ENCODE peak calls at places on chromosomes 16 and 17, in nine cellular contexts. One of them, this sample, is unnamed.

GRCh38 chr17:35804658-35805192 is 4.6 kb upstream of the TAF15 start:
- DNase-seq in esophagus squamous epithelium: no peak
- DNase-seq in Panc1: peak
- DNase-seq in breast epithelium: no peak
- DNase-seq in PC-3: peak
- DNase-seq in MM.1S: peak
- DNase-seq in upper lobe of right lung: no peak
- DNase-seq in cardiac muscle cell: peak
- DNase-seq in colonic mucosa: peak
- DNase-seq in this sample: peak

GRCh38 chr16:82260212-82260795 is 90.3 kb upstream of the MPHOSPH6 start:
- DNase-seq in esophagus squamous epithelium: no peak
- DNase-seq in Panc1: no peak
- DNase-seq in breast epithelium: no peak
- DNase-seq in PC-3: no peak
- DNase-seq in MM.1S: no peak
- DNase-seq in upper lobe of right lung: no peak
- DNase-seq in cardiac muscle cell: peak
- DNase-seq in colonic mucosa: no peak
- DNase-seq in this sample: no peak

GRCh38 chr17:33873218-33873617 is 381.9 kb upstream of the CCL2 start:
- DNase-seq in esophagus squamous epithelium: no peak
- DNase-seq in Panc1: no peak
- DNase-seq in breast epithelium: no peak
- DNase-seq in PC-3: no peak
- DNase-seq in MM.1S: no peak
- DNase-seq in upper lobe of right lung: no peak
- DNase-seq in cardiac muscle cell: no peak
- DNase-seq in colonic mucosa: no peak
- DNase-seq in this sample: no peak

GRCh38 chr16:78543066-78543465 is 443.6 kb downstream of the WWOX start:
- DNase-seq in esophagus squamous epithelium: no peak
- DNase-seq in Panc1: no peak
- DNase-seq in breast epithelium: no peak
- DNase-seq in PC-3: no peak
- DNase-seq in MM.1S: no peak
- DNase-seq in upper lobe of right lung: no peak
- DNase-seq in cardiac muscle cell: no peak
- DNase-seq in colonic mucosa: no peak
- DNase-seq in this sample: no peak

GRCh38 chr16:69859105-69859969 is 91.8 kb upstream of the CLEC18A start:
- DNase-seq in esophagus squamous epithelium: no peak
- DNase-seq in Panc1: no peak
- DNase-seq in breast epithelium: no peak
- DNase-seq in PC-3: peak
- DNase-seq in MM.1S: no peak
- DNase-seq in upper lobe of right lung: no peak
- DNase-seq in cardiac muscle cell: no peak
- DNase-seq in colonic mucosa: peak
- DNase-seq in this sample: no peak

GRCh38 chr17:77735341-77736206 is 222.9 kb upstream of the TNRC6C start:
- DNase-seq in esophagus squamous epithelium: no peak
- DNase-seq in Panc1: no peak
- DNase-seq in breast epithelium: peak
- DNase-seq in PC-3: no peak
- DNase-seq in MM.1S: no peak
- DNase-seq in upper lobe of right lung: peak
- DNase-seq in cardiac muscle cell: peak
- DNase-seq in colonic mucosa: peak
- DNase-seq in this sample: no peak

GRCh38 chr16:80527297-80527696 is 13.5 kb upstream of the DYNLRB2 start:
- DNase-seq in esophagus squamous epithelium: no peak
- DNase-seq in Panc1: no peak
- DNase-seq in breast epithelium: no peak
- DNase-seq in PC-3: peak
- DNase-seq in MM.1S: peak
- DNase-seq in upper lobe of right lung: no peak
- DNase-seq in cardiac muscle cell: peak
- DNase-seq in colonic mucosa: peak
- DNase-seq in this sample: peak

GRCh38 chr17:38579934-38580333 is 25.8 kb downstream of the SRCIN1 start:
- DNase-seq in esophagus squamous epithelium: no peak
- DNase-seq in Panc1: no peak
- DNase-seq in breast epithelium: no peak
- DNase-seq in PC-3: peak
- DNase-seq in MM.1S: peak
- DNase-seq in upper lobe of right lung: no peak
- DNase-seq in cardiac muscle cell: peak
- DNase-seq in colonic mucosa: no peak
- DNase-seq in this sample: no peak

GRCh38 chr16:70685938-70686375 is at the start of gene MTSS2:
- DNase-seq in esophagus squamous epithelium: no peak
- DNase-seq in Panc1: no peak
- DNase-seq in breast epithelium: peak
- DNase-seq in PC-3: peak
- DNase-seq in MM.1S: peak
- DNase-seq in upper lobe of right lung: peak
- DNase-seq in cardiac muscle cell: peak
- DNase-seq in colonic mucosa: peak
- DNase-seq in this sample: no peak

GRCh38 chr16:23323224-23324030 is 21.3 kb downstream of the SCNN1B start:
- DNase-seq in esophagus squamous epithelium: no peak
- DNase-seq in Panc1: no peak
- DNase-seq in breast epithelium: no peak
- DNase-seq in PC-3: no peak
- DNase-seq in MM.1S: peak
- DNase-seq in upper lobe of right lung: no peak
- DNase-seq in cardiac muscle cell: no peak
- DNase-seq in colonic mucosa: no peak
- DNase-seq in this sample: no peak

GRCh38 chr16:88903267-88903666 is 36.8 kb upstream of the PABPN1L start:
- DNase-seq in esophagus squamous epithelium: no peak
- DNase-seq in Panc1: no peak
- DNase-seq in breast epithelium: no peak
- DNase-seq in PC-3: no peak
- DNase-seq in MM.1S: no peak
- DNase-seq in upper lobe of right lung: no peak
- DNase-seq in cardiac muscle cell: no peak
- DNase-seq in colonic mucosa: no peak
- DNase-seq in this sample: no peak

GRCh38 chr16:88561485-88562369 is 8.5 kb upstream of the ZC3H18 start:
- DNase-seq in esophagus squamous epithelium: no peak
- DNase-seq in Panc1: no peak
- DNase-seq in breast epithelium: peak
- DNase-seq in PC-3: peak
- DNase-seq in MM.1S: peak
- DNase-seq in upper lobe of right lung: no peak
- DNase-seq in cardiac muscle cell: peak
- DNase-seq in colonic mucosa: peak
- DNase-seq in this sample: no peak

DNA sequence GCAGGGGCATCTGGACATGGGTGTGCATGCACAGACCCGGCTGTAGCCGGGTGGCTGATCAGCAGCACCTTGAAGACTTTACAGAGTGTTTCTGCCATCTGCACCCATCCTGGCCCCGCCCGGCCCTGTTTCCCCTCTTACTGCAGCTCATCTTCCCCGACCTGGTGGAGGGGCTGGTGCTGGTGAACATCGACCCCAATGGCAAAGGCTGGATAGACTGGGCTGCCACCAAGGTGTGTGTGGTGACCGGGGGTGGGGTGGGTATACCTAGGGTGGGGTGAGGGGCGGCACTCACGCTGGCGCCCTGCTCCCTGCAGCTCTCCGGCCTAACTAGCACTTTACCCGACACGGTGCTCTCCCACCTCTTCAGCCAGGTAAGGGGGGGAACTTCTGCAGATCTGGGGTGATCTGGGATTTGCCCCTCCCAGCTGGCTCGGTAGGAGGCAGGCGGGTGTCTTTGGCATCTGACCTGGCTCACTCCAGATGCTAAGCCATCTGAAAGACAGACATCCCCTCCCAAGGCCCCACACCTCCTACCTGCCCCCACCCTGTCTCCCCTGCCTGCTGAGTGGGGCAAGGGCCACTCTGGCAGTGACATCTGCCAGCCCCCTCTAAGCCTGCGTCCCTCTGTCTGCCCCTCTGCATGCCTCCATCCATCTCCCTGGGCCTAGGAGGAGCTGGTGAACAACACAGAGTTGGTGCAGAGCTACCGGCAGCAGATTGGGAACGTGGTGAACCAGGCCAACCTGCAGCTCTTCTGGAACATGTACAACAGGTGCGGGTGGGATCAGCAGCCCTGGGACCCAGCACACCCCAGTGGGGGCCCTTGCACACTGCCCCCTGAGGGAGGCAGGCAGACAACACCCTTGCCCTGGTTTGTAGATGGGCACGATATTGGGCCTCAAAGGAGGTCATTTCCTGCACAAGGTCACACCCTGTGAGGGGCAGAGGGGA is 6.6 kb downstream of the NDRG4 start:
- DNase-seq in esophagus squamous epithelium: no peak
- DNase-seq in Panc1: no peak
- DNase-seq in breast epithelium: no peak
- DNase-seq in PC-3: no peak
- DNase-seq in MM.1S: no peak
- DNase-seq in upper lobe of right lung: no peak
- DNase-seq in cardiac muscle cell: no peak
- DNase-seq in colonic mucosa: no peak
- DNase-seq in this sample: no peak
- TF ChIP-seq CTCF in esophagus squamous epithelium: no peak
- TF ChIP-seq CTCF in Panc1: no peak
- TF ChIP-seq CTCF in breast epithelium: no peak
- TF ChIP-seq CTCF in PC-3: no peak
- TF ChIP-seq CTCF in MM.1S: no peak
- TF ChIP-seq CTCF in upper lobe of right lung: no peak
- TF ChIP-seq CTCF in cardiac muscle cell: no peak
- TF ChIP-seq CTCF in colonic mucosa: no peak
- TF ChIP-seq CTCF in this sample: no peak

GRCh38 chr17:82865996-82866395 is 26.2 kb upstream of the ZNF750 start:
- DNase-seq in esophagus squamous epithelium: no peak
- DNase-seq in Panc1: no peak
- DNase-seq in breast epithelium: no peak
- DNase-seq in PC-3: no peak
- DNase-seq in MM.1S: no peak
- DNase-seq in upper lobe of right lung: no peak
- DNase-seq in cardiac muscle cell: no peak
- DNase-seq in colonic mucosa: no peak
- DNase-seq in this sample: no peak

GRCh38 chr17:82863941-82864720 is 24.3 kb upstream of the ZNF750 start:
- DNase-seq in esophagus squamous epithelium: no peak
- DNase-seq in Panc1: no peak
- DNase-seq in breast epithelium: peak
- DNase-seq in PC-3: peak
- DNase-seq in MM.1S: peak
- DNase-seq in upper lobe of right lung: no peak
- DNase-seq in cardiac muscle cell: peak
- DNase-seq in colonic mucosa: no peak
- DNase-seq in this sample: peak

GRCh38 chr17:82864721-82865240 is 25.0 kb upstream of the ZNF750 start:
- DNase-seq in esophagus squamous epithelium: no peak
- DNase-seq in Panc1: no peak
- DNase-seq in breast epithelium: no peak
- DNase-seq in PC-3: no peak
- DNase-seq in MM.1S: no peak
- DNase-seq in upper lobe of right lung: no peak
- DNase-seq in cardiac muscle cell: no peak
- DNase-seq in colonic mucosa: no peak
- DNase-seq in this sample: no peak

GRCh38 chr17:82866521-82867214 is 26.8 kb upstream of the ZNF750 start:
- DNase-seq in esophagus squamous epithelium: no peak
- DNase-seq in Panc1: no peak
- DNase-seq in breast epithelium: no peak
- DNase-seq in PC-3: no peak
- DNase-seq in MM.1S: no peak
- DNase-seq in upper lobe of right lung: no peak
- DNase-seq in cardiac muscle cell: peak
- DNase-seq in colonic mucosa: no peak
- DNase-seq in this sample: no peak

GRCh38 chr17:82865274-82865673 is 25.5 kb upstream of the ZNF750 start:
- DNase-seq in esophagus squamous epithelium: no peak
- DNase-seq in Panc1: no peak
- DNase-seq in breast epithelium: no peak
- DNase-seq in PC-3: no peak
- DNase-seq in MM.1S: no peak
- DNase-seq in upper lobe of right lung: no peak
- DNase-seq in cardiac muscle cell: no peak
- DNase-seq in colonic mucosa: no peak
- DNase-seq in this sample: no peak
- H3K4me3 ChIP-seq in esophagus squamous epithelium: no peak
- H3K4me3 ChIP-seq in Panc1: no peak
- H3K4me3 ChIP-seq in breast epithelium: no peak
- H3K4me3 ChIP-seq in PC-3: no peak
- H3K4me3 ChIP-seq in MM.1S: no peak
- H3K4me3 ChIP-seq in upper lobe of right lung: no peak
- H3K4me3 ChIP-seq in cardiac muscle cell: no peak
- H3K4me3 ChIP-seq in colonic mucosa: no peak
- H3K4me3 ChIP-seq in this sample: peak

GRCh38 chr17:50541916-50542688 is 4.9 kb upstream of the SPATA20 start:
- DNase-seq in esophagus squamous epithelium: no peak
- DNase-seq in Panc1: no peak
- DNase-seq in breast epithelium: peak
- DNase-seq in PC-3: peak
- DNase-seq in MM.1S: peak
- DNase-seq in upper lobe of right lung: peak
- DNase-seq in cardiac muscle cell: peak
- DNase-seq in colonic mucosa: peak
- DNase-seq in this sample: no peak
- TF ChIP-seq CTCF in esophagus squamous epithelium: peak
- TF ChIP-seq CTCF in Panc1: no peak
- TF ChIP-seq CTCF in breast epithelium: no peak
- TF ChIP-seq CTCF in PC-3: peak
- TF ChIP-seq CTCF in MM.1S: peak
- TF ChIP-seq CTCF in upper lobe of right lung: peak
- TF ChIP-seq CTCF in cardiac muscle cell: peak
- TF ChIP-seq CTCF in colonic mucosa: no peak
- TF ChIP-seq CTCF in this sample: peak

DNA sequence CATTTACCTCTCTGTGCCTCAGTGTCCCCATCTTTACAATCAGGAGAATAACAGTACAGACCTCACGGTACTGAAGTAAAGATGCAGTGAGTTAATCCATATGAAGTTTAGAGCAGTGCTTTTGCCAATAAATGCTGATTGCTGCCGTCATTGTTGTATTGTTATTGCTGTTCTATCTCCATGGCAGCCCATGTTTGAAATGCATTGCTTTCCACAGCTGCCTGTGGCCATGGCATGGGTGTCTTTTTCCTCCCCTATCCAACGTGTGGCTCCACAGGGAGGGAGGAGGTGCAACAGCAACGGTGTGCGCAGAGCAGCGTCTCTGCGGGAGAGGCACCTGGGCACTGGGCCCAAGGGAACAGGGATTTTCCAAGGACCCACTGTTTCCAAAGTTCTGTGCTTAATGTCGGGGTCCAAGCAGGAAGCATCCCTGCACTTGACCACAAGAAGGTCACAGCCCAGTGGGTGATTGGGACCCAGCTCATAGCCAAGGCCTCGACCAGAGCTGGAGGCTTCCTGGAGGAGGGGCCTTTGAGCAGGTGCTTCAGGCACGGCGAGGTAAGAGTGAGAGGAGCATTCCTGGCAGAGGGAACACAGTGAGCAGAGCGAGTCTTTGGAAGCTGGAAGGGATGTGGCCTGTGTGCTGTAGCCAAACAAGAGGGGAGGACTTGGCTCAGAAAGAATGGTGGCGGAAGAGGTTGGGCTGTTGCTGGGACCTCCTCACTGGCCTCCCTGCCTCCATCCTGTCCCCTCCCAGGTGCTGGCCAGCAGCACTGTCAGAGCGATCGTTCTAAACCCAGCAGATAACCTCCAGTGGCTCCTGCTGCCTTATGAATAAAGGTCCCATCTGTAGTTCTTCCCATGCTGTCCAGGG is 3.9 kb downstream of the RAI1 start:
- DNase-seq in esophagus squamous epithelium: no peak
- DNase-seq in Panc1: no peak
- DNase-seq in breast epithelium: no peak
- DNase-seq in PC-3: no peak
- DNase-seq in MM.1S: no peak
- DNase-seq in upper lobe of right lung: peak
- DNase-seq in cardiac muscle cell: peak
- DNase-seq in colonic mucosa: no peak
- DNase-seq in this sample: no peak
- H3K4me3 ChIP-seq in esophagus squamous epithelium: no peak
- H3K4me3 ChIP-seq in Panc1: peak
- H3K4me3 ChIP-seq in breast epithelium: peak
- H3K4me3 ChIP-seq in PC-3: peak
- H3K4me3 ChIP-seq in MM.1S: no peak
- H3K4me3 ChIP-seq in upper lobe of right lung: no peak
- H3K4me3 ChIP-seq in cardiac muscle cell: no peak
- H3K4me3 ChIP-seq in colonic mucosa: no peak
- H3K4me3 ChIP-seq in this sample: no peak